ENCODE peak calls at places on chromosomes 13 and 19, in five cellular contexts. X, N, Z, W and U are unnamed samples.

GRCh38 chr13:111508164-111508870 is 187.9 kb downstream of the TEX29 start:
- DNase-seq in X (no peak), N (no peak), Z (no peak), W (no peak), U (no peak)

GRCh38 chr13:62360609-62361008 is 945.0 kb upstream of the PCDH20 start:
- DNase-seq in X (no peak), N (no peak), Z (no peak), W (no peak), U (no peak)

GRCh38 chr13:76720416-76720815 is 165.8 kb downstream of the KCTD12 start:
- DNase-seq in X (no peak), N (no peak), Z (no peak), W (no peak), U (no peak)

GRCh38 chr19:32859591-32859990 is 10.0 kb downstream of the SLC7A9 start:
- DNase-seq in X (no peak), N (no peak), Z (no peak), W (no peak), U (no peak)

GRCh38 chr13:43180036-43180660 is 156.8 kb downstream of the DNAJC15 start:
- DNase-seq in X (no peak), N (no peak), Z (no peak), W (no peak), U (no peak)

GRCh38 chr13:41919741-41920487 is 41.0 kb downstream of the VWA8 start:
- DNase-seq in X (no peak), N (no peak), Z (no peak), W (no peak), U (no peak)

GRCh38 chr19:52961981-52962380 is 700 bp downstream of the ZNF816 start:
- DNase-seq in X (no peak), N (no peak), Z (no peak), W (peak), U (no peak)

GRCh38 chr19:18046066-18046718 is 38.2 kb downstream of the ARRDC2 start:
- DNase-seq in X (peak), N (no peak), Z (no peak), W (peak), U (peak)

GRCh38 chr19:35458821-35459391 is 10.8 kb downstream of the FFAR2 start:
- DNase-seq in X (no peak), N (no peak), Z (no peak), W (no peak), U (no peak)

GRCh38 chr19:16074488-16075365 is 1.6 kb upstream of the TPM4 start:
- DNase-seq in X (no peak), N (no peak), Z (peak), W (peak), U (no peak)

GRCh38 chr13:101018720-101019119 is 344.1 kb upstream of the TMTC4 start:
- DNase-seq in X (peak), N (no peak), Z (no peak), W (peak), U (peak)

GRCh38 chr13:101007245-101007644 is 332.6 kb upstream of the TMTC4 start:
- DNase-seq in X (no peak), N (no peak), Z (no peak), W (no peak), U (no peak)

GRCh38 chr13:101019126-101019525 is 344.5 kb upstream of the TMTC4 start:
- DNase-seq in X (no peak), N (no peak), Z (no peak), W (peak), U (no peak)

GRCh38 chr13:101013245-101013644 is 338.6 kb upstream of the TMTC4 start:
- DNase-seq in X (no peak), N (no peak), Z (no peak), W (no peak), U (no peak)
- TF ChIP-seq CTCF in X (no peak), N (no peak), Z (no peak), W (no peak), U (no peak)

DNA sequence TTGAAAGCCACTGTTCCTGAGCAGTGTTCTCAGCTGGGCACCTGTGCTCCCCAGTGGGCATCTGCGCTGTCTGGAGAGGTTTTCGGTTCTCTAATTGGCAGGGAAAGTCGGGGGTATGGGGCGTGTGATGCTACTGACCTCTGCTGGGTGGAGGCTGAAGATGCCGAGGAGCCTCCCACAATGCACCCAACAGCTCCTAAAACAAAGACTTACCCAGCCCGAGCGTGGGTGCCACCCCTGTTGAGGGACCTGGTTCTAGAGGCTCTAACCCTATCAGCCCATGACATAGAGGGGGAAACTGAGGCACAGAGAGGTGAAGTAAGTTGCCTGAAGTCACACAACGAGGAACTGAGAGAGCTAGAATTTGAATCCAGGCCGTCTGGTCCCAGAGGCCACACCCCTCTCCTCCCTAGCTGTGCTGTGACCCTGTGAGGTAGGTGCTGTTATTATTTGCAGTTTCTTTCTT is 2.3 kb downstream of the SPACA4 start:
- DNase-seq in X (no peak), N (no peak), Z (peak), W (peak), U (no peak)
- TF ChIP-seq CTCF in X (peak), N (no peak), Z (no peak), W (peak), U (peak)

DNA sequence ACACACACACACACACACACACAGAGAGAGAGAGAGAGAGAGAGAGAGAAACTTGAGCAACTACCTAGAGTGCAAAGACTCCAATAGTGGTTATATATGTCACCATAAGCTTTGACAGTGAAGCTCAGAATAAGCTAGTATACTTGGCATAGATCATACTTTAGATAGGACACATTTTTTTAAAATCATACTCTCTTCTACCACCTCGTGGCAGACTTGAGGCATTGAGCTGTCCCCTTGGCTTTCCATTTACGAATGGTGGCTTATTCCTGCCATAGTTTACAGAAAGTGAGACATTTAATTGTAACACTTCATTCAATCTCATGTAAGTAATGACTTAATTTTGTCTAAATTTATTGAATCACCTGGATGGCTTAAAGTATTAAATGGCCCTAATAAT is 108.2 kb downstream of the EDNRB start:
- DNase-seq in X (no peak), N (no peak), Z (no peak), W (peak), U (peak)
- TF ChIP-seq CTCF in X (peak), N (no peak), Z (no peak), W (peak), U (no peak)

GRCh38 chr13:70798385-70798784 is 690.1 kb upstream of the KLHL1 start:
- DNase-seq in X (no peak), N (no peak), Z (no peak), W (no peak), U (no peak)

GRCh38 chr13:70792121-70792520 is 683.9 kb upstream of the KLHL1 start:
- DNase-seq in X (no peak), N (no peak), Z (no peak), W (no peak), U (no peak)

DNA sequence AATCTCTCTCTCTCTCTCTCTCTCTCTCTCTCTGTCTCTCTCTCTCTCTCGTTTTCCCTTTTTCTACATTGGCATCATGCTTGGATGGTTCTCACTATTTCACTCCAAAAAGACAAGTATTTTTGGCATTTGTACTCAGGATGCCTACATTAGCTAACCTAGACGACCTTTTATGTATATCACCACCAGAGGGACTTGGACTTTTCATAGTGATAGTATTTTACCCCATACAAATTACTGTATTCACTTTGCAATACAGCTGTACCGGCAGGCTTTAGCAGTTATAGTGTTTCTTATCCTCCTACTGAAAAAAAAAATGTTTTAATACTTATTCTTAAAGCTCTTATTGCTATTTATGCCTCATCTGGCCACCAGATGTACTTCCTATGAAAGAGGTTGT is 687.2 kb upstream of the KLHL1 start:
- DNase-seq in X (no peak), N (no peak), Z (no peak), W (no peak), U (no peak)
- TF ChIP-seq CTCF in X (no peak), N (no peak), Z (no peak), W (no peak), U (no peak)

DNA sequence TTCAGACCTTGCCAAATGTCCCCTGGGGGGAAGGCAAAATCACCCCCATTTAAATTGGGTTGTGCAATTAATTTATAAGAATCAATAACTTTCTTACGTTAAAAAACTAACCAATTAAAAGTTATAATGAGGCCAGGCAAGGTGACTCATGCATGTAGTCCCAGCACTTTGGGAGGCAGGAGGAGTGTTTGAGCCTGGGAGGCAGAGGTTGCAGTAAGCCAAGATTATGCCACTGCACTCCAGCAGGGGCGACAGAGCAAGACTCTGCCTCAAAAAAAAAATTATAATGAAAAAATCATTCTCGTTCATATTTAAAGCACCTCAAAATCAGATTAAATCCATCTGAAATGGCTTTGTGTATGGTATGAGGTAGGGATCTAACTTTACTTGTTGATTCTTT is 18.4 kb upstream of the SIGLEC14 start:
- DNase-seq in X (no peak), N (no peak), Z (no peak), W (peak), U (peak)
- TF ChIP-seq CTCF in X (peak), N (no peak), Z (no peak), W (peak), U (peak)

DNA sequence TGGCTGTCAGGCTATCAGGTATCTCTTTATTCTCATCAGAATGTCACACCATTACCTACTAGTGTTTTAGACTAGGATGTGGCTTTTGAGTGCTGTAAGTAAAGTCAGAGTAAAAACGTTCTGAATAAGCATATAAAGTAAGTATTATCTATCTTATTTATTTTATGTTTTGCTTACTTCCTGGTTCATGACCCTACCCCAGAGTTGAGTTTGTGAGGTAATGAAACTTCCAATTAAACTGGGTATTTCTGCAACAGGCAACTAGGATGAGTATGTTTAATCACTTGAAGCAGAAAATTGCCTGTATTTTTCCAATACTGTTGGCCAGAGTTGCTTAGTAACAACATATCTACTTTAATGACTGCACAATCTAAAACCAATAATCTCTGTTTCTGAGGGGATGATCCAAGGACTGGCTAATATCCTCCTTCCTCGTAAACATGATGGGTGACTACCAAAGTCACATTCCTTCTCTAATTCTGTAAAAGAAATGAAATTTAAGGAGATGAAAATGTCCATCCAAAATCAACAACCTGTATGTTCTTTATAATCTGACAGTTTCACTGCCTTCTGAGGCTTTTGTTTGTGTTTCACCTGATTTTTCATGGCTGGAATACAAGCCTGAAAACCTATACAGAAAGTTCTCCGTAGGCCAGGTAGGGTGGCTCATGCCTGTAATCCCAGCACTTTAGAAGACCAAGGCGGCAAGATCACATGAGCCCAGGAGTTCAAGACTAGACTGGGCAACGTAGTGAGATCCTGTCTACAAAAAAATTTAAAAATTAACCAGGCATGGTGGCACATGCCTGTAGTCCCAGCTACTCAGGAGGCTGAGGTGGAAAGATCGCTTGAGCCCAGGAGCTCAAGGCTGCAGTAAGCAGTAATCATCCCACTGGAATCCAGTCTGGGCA is 83.1 kb downstream of the ABCC4 start:
- DNase-seq in X (no peak), N (no peak), Z (no peak), W (no peak), U (no peak)
- TF ChIP-seq CTCF in X (no peak), N (no peak), Z (no peak), W (no peak), U (no peak)

GRCh38 chr13:114113961-114114360 is 18.5 kb downstream of the RASA3 start:
- DNase-seq in X (no peak), N (no peak), Z (peak), W (no peak), U (no peak)

GRCh38 chr13:114112231-114112825 is 20.1 kb downstream of the RASA3 start:
- DNase-seq in X (no peak), N (no peak), Z (peak), W (no peak), U (no peak)

GRCh38 chr13:114111577-114111976 is 20.8 kb downstream of the RASA3 start:
- DNase-seq in X (no peak), N (no peak), Z (no peak), W (no peak), U (peak)

GRCh38 chr13:114115191-114115671 is 17.2 kb downstream of the RASA3 start:
- DNase-seq in X (no peak), N (no peak), Z (peak), W (peak), U (peak)

GRCh38 chr13:114112826-114113322 is 19.5 kb downstream of the RASA3 start:
- DNase-seq in X (no peak), N (no peak), Z (peak), W (no peak), U (no peak)
- TF ChIP-seq CTCF in X (no peak), N (no peak), Z (no peak), W (no peak), U (peak)

DNA sequence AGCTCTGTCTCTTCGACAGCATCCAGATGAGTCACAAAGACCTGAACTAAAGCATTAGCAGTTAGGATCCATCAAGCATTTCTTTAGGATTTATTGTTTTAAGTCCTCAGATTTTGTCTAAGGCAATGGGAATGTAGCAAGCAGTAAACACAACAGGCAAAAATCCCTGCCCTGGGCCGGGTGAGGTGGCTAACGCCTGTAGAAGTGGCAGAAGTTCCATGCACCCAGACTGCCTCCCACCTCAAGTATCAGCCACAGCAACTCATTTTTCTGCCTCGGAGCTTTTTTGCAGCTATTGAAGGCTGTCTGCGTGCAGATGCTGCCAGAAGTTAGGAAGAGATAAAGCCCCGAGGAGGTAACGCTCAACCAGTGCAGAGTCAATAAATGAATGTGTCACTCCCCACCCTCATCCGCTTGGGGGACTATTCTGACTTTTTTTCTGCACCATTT is 47.1 kb upstream of the MRI1 start:
- DNase-seq in X (no peak), N (no peak), Z (no peak), W (no peak), U (peak)
- TF ChIP-seq CTCF in X (no peak), N (no peak), Z (no peak), W (no peak), U (no peak)

GRCh38 chr13:102935896-102936321 is 90.1 kb downstream of the ERCC5 start:
- DNase-seq in X (no peak), N (no peak), Z (no peak), W (no peak), U (no peak)

GRCh38 chr13:102945324-102945815 is 99.5 kb downstream of the ERCC5 start:
- DNase-seq in X (no peak), N (no peak), Z (no peak), W (no peak), U (no peak)

GRCh38 chr13:102940770-102941169 is 94.9 kb downstream of the ERCC5 start:
- DNase-seq in X (no peak), N (no peak), Z (no peak), W (no peak), U (no peak)

GRCh38 chr13:102944821-102945220 is 99.0 kb downstream of the ERCC5 start:
- DNase-seq in X (no peak), N (no peak), Z (no peak), W (no peak), U (no peak)

DNA sequence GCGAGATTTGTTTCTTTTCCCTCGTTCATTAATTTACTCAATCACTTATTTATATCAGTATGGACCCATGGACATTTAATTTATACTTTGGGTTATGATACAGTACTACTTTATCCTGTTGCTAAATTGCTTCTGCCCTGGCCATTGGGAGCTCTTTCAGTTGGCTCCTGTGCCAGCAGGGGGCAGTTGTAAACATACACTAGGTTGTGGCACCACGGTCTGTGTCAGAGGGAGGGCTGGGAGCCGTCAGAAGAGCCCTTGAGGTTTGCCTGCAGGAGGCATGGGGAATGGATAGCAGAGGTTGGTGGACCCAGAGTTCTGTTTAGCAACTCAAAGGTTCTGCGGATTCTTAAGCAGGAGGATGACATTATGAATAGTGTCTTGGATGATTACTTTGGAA is 94.3 kb downstream of the ERCC5 start:
- DNase-seq in X (no peak), N (no peak), Z (no peak), W (no peak), U (no peak)
- TF ChIP-seq CTCF in X (no peak), N (no peak), Z (no peak), W (no peak), U (no peak)